ENCODE peak calls at places on chromosomes 7 and 10, in nine cellular contexts. Z is body of pancreas, N is kidney epithelial cell, D is WERI-Rb-1, P is neural progenitor cell, H is fibroblast of the aortic adventitia, U is AG04450, F is fibroblast of villous mesenchyme, V is hepatocyte. B is an unnamed sample.

GRCh38 chr7:26307226-26307625 is 15.6 kb downstream of the SNX10 start:
- DNase-seq in P (no peak), U (no peak), Z (no peak), N (peak), H (peak), D (no peak), V (peak), F (peak), B (peak)

GRCh38 chr7:27923308-27923980 is 183.5 kb downstream of the TAX1BP1 start:
- DNase-seq in U (no peak), D (peak), V (no peak), N (no peak), F (peak), H (peak), P (no peak), Z (no peak), B (peak)

GRCh38 chr10:100799881-100800280 is 54.5 kb downstream of the PAX2 start:
- DNase-seq in H (no peak), D (no peak), V (no peak), F (no peak), P (no peak), Z (no peak), U (no peak), N (no peak), B (no peak)

GRCh38 chr7:151172273-151173141 is 5.0 kb upstream of the GBX1 start:
- DNase-seq in P (peak), D (peak), N (no peak), F (peak), H (peak), Z (peak), V (peak), U (peak), B (peak)

GRCh38 chr10:44386546-44387052 is 1.7 kb upstream of the CXCL12 start:
- DNase-seq in D (peak), F (peak), P (peak), U (no peak), N (no peak), Z (peak), H (peak), V (peak), B (peak)

GRCh38 chr7:127393370-127394058 is 1.0 kb upstream of the ZNF800 start:
- DNase-seq in H (no peak), P (peak), N (no peak), U (no peak), F (no peak), Z (peak), D (no peak), V (peak), B (peak)

GRCh38 chr7:91140982-91141381 is 123.3 kb upstream of the FZD1 start:
- DNase-seq in V (no peak), P (peak), F (no peak), U (no peak), D (no peak), Z (no peak), N (no peak), H (no peak), B (peak)

GRCh38 chr10:130171196-130171595 is 35.0 kb downstream of the GLRX3 start:
- DNase-seq in V (no peak), P (no peak), Z (no peak), H (no peak), F (no peak), U (no peak), D (no peak), N (no peak), B (no peak)

GRCh38 chr10:34260904-34261303 is 554.2 kb downstream of the PARD3 start:
- DNase-seq in U (no peak), V (no peak), N (no peak), Z (no peak), D (no peak), P (no peak), F (no peak), H (no peak), B (no peak)

GRCh38 chr10:34262965-34263364 is 552.1 kb downstream of the PARD3 start:
- DNase-seq in U (no peak), V (no peak), D (no peak), F (peak), H (no peak), P (no peak), Z (no peak), N (no peak), B (peak)
- TF ChIP-seq CTCF in U (no peak), V (no peak), D (no peak), F (peak), H (no peak), P (no peak), Z (no peak), N (no peak), B (peak)

DNA sequence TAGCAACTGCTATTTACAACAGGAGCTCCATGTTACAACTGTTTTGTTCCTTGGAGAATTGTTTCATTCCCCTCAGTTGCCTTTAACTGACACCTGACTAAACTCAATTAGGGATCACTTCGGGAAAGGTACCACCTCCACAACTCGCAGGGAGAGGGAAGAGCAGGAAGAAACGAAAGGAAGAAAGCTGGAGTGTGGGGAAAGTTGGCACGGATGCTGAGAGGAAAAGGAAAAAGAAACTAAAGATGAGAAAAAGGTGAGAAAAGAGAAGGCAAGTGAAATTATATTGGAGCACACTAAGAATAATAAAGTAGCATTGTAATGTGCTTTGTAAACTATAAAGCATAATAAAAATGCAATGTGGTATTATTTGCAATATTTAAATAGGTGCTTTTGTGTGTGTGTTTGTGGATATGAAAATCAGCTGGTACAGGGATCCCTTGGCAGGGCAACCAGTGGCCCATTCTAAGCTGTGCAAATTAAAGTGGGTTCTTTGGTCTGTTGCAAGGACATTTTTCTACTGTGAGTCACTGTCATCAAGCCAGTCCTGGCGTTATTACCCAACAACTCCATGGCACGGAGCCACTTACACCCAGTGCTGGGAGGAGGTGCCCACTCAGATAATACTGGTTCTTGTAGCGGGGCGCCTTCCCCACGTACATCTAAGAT is 45.9 kb downstream of the HIPK2 start:
- DNase-seq in Z (peak), U (no peak), D (no peak), V (peak), N (peak), H (peak), F (peak), P (no peak), B (peak)
- H3K4me3 ChIP-seq in Z (no peak), U (no peak), D (no peak), V (no peak), N (no peak), H (no peak), F (peak), P (no peak), B (no peak)

GRCh38 chr7:85101347-85101746 is 85.5 kb downstream of the SEMA3D start:
- DNase-seq in P (no peak), F (no peak), Z (no peak), V (no peak), U (no peak), D (no peak), N (no peak), H (no peak), B (no peak)
- TF ChIP-seq CTCF in P (no peak), F (no peak), Z (no peak), V (no peak), U (no peak), D (no peak), N (no peak), H (no peak), B (no peak)

GRCh38 chr10:103553743-103554487 is 60.4 kb downstream of the NEURL1 start:
- DNase-seq in D (no peak), Z (no peak), P (no peak), H (no peak), U (no peak), F (no peak), N (no peak), V (no peak), B (no peak)

GRCh38 chr10:103555712-103556111 is 62.2 kb downstream of the NEURL1 start:
- DNase-seq in H (no peak), F (no peak), U (no peak), N (no peak), P (no peak), D (no peak), V (no peak), Z (no peak), B (no peak)

GRCh38 chr10:103555321-103555649 is 61.8 kb downstream of the NEURL1 start:
- DNase-seq in V (no peak), U (no peak), F (no peak), D (no peak), H (no peak), N (no peak), P (no peak), Z (no peak), B (no peak)

GRCh38 chr10:103552856-103553742 is 59.6 kb downstream of the NEURL1 start:
- DNase-seq in U (no peak), H (no peak), N (no peak), V (no peak), P (no peak), D (no peak), F (no peak), Z (no peak), B (no peak)

DNA sequence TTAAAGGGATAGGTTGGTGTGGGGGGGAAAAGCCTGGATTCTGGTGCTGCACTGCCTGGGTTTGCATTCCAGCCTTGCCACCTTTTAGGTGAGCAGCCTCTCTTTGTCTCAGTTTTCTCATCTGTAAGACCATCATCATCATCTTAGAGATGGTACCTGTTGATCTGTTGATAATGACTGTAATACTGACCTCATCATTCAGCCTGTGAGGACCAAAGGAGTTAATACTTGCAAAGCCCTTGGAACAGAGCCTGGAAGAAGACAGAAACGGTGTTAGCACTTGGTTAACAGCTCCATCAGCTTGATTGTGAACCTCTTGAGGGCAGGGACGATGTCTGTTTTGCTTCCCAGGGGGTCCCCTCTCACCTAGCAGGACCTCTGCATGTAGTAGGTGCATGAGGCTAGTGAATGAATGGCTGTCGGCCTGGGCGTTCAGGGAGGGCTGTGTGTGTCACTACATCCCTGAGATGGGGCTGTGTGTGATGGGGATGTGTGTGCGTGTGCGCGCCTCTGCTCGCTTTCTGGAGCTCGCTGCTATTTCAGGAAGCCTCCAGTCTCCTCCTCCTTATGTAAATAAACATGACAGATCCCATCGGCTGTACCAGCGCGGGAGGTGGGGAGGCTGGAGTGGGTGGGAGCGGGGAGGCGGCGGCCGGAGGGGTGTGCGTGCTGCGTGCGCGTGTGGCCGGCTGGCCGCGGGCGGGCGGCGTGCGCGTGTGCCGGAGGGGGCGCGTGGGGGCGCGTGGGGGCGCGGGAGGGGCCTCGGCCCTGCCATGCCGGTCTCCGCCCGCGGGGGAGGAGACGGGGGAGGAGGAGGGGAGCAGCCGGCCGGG is 61.2 kb downstream of the NEURL1 start:
- DNase-seq in U (peak), V (peak), H (peak), N (peak), F (peak), D (peak), Z (peak), P (peak), B (peak)
- H3K4me3 ChIP-seq in U (peak), V (peak), H (peak), N (peak), F (peak), D (peak), Z (no peak), P (peak), B (peak)

DNA sequence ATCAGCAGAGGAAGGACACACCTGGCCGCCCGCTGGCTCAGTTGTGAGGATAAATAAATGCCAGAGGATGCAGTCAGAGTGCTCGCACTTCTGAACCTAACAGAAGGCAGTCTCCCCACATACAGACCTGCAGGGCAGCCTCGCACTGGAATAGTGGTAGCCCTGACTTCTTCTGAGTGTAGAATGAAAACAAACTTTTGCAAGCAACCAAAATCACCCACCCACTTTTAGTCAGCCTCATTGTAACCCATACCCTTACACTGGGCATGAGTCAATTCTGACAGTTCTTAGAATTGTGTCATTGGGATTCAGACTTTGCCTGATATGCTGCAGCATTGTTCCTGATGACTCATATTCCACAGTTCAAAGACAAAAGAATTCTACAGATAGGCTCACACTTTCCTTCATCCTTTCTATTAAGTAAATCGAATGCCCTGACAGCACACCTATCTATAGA is 167.0 kb upstream of the CDK1 start:
- DNase-seq in D (no peak), N (peak), P (no peak), U (no peak), F (peak), H (peak), V (peak), Z (no peak), B (peak)
- TF ChIP-seq CTCF in D (no peak), N (no peak), P (no peak), U (no peak), F (no peak), H (no peak), V (no peak), Z (no peak), B (no peak)

DNA sequence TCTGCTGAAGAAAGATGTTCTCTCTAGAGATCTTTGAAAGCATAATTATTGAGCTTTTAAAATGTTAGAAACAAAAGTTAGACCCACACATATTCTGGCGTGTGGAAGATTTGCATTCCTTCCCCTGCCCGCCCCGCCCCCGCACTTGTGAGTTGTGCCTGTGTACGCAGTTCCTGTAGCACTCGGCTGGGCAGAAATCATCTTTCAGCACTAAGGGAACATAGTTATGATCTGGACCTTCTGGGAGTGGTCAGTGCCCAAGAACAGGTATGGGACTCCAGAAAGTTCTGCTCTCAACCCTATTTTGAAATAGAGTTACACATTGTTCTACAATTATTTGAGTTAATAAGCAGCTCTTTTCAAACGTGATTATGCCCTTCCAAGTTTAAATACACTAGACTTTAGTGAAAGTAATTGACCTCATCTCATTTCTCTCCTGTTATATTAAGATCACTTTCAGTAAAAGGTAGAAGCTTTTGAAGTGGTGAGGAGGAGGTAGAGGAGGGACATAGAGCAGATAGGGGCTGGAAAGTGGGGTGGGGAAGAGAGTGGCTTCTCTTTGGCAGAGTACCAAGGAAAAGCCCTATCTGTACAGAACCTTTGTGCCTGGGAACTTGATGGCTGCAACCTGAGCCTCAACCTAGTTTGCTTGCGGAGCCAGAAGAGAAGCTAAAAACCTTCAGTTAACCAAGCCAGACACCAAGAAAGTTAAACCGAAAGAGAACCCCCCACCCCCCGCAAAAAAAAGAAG is 5.7 kb downstream of the BLVRA start:
- DNase-seq in Z (peak), V (peak), H (no peak), N (no peak), P (no peak), F (peak), U (no peak), D (no peak), B (peak)
- H3K4me3 ChIP-seq in Z (no peak), V (no peak), H (no peak), N (no peak), P (no peak), F (no peak), U (no peak), D (no peak), B (no peak)

GRCh38 chr7:81583090-81583489 is 186.8 kb downstream of the HGF start:
- DNase-seq in D (no peak), Z (no peak), H (no peak), P (no peak), F (no peak), V (no peak), N (no peak), U (no peak), B (peak)
- TF ChIP-seq CTCF in D (no peak), Z (no peak), H (no peak), P (no peak), F (no peak), V (no peak), N (no peak), U (no peak), B (no peak)

DNA sequence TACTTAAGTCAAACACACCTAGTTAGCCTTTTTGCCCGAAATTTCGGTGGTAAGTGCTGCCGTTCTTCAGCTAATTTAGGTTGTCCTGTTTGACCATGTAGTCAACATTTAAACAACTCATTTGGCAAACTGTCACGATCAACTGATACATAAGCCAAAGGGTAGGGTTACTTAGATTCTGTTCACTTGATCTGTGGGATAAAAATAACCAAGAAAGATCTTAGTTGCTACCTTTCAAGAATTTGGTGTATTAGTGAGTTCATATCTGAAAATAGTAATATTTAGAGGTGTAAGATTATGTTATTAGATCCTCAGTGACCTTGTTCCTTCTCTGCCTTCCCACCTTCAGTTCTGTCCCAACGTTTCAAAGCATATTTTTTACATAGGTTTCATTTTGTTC is 2.0 kb downstream of the TNKS2 start:
- DNase-seq in D (no peak), Z (no peak), H (no peak), N (no peak), P (no peak), V (no peak), F (no peak), U (no peak), B (no peak)
- H3K4me3 ChIP-seq in D (no peak), Z (no peak), H (peak), N (peak), P (peak), V (peak), F (peak), U (peak), B (peak)